ENCODE peak calls at places on chromosomes 7 and 10, in seven cellular contexts. F, B, I, A, Y, N and Q are unnamed samples.

GRCh38 chr10:1540144-1540543 is 197.2 kb downstream of the ADARB2 start:
- DNase-seq in B (no peak), Y (no peak), I (no peak), N (no peak), F (no peak), A (no peak), Q (no peak)

GRCh38 chr10:6721964-6722615 is 142.0 kb upstream of the PRKCQ start:
- DNase-seq in N (no peak), I (peak; percentile 92), A (peak; percentile 99), Y (no peak), F (peak; percentile 95), B (no peak), Q (no peak)

GRCh38 chr10:92242910-92243671 is 47.8 kb downstream of the CPEB3 start:
- DNase-seq in F (peak; percentile 58), N (no peak), B (peak; percentile 74), Y (peak; percentile 77), A (peak; percentile 64), I (peak; percentile 78), Q (peak; percentile 63)

GRCh38 chr7:159060440-159060839 is 84.2 kb downstream of the VIPR2 start:
- DNase-seq in I (no peak), B (no peak), Y (no peak), N (no peak), F (no peak), A (no peak), Q (no peak)

GRCh38 chr7:120588862-120589261 is 269.1 kb downstream of the TSPAN12 start:
- DNase-seq in B (no peak), A (no peak), F (no peak), N (no peak), I (no peak), Y (no peak), Q (no peak)

GRCh38 chr7:157587487-157588270 is 250.9 kb downstream of the DNAJB6 start:
- DNase-seq in Y (no peak), F (no peak), N (no peak), I (no peak), A (no peak), B (no peak), Q (no peak)

GRCh38 chr7:158966780-158967390 is 110.5 kb downstream of the DYNC2I1 start:
- DNase-seq in Y (no peak), I (no peak), A (no peak), B (no peak), N (no peak), F (no peak), Q (no peak)

GRCh38 chr10:88505265-88505664 is 77.9 kb downstream of the RNLS start:
- DNase-seq in I (no peak), Y (no peak), N (no peak), F (no peak), A (no peak), B (no peak), Q (no peak)

GRCh38 chr10:5832946-5833345 is 19.7 kb upstream of the GDI2 start:
- DNase-seq in F (no peak), A (no peak), N (no peak), B (no peak), I (no peak), Y (no peak), Q (no peak)

GRCh38 chr10:117631276-117632151 is 89.0 kb downstream of the EMX2 start:
- DNase-seq in I (no peak), B (no peak), A (no peak), Y (peak; percentile 66), F (no peak), N (no peak), Q (no peak)

GRCh38 chr7:64098-64521 is 128.3 kb upstream of the FAM20C start:
- DNase-seq in A (peak; percentile 74), I (peak; percentile 81), N (peak; percentile 50), Y (peak; percentile 73), F (peak; percentile 43), B (peak; percentile 78), Q (peak; percentile 21)

GRCh38 chr7:70183278-70183677 is 585.0 kb downstream of the AUTS2 start:
- DNase-seq in Y (no peak), A (no peak), N (no peak), B (no peak), I (no peak), F (no peak), Q (no peak)

GRCh38 chr10:128061306-128062300 is 64.6 kb downstream of the MKI67 start:
- DNase-seq in Y (no peak), I (no peak), N (peak; percentile 5), F (no peak), B (no peak), A (no peak), Q (no peak)

GRCh38 chr7:21044913-21045312 is 258.2 kb upstream of the SP8 start:
- DNase-seq in Y (no peak), F (no peak), A (no peak), B (no peak), N (no peak), I (no peak), Q (peak; percentile 93)

GRCh38 chr7:65251851-65252620 is 121.6 kb upstream of the ZNF92 start:
- DNase-seq in N (no peak), F (peak; percentile 55), A (peak; percentile 19), B (peak; percentile 98), Y (peak; percentile 54), I (peak; percentile 21), Q (peak; percentile 96)

GRCh38 chr7:98202367-98203195 is 8.7 kb upstream of the BHLHA15 start:
- DNase-seq in I (no peak), F (no peak), Y (no peak), B (no peak), A (no peak), N (no peak), Q (no peak)

GRCh38 chr10:15796762-15797161 is 63.5 kb downstream of the MINDY3 start:
- DNase-seq in N (no peak), F (no peak), Y (no peak), I (no peak), B (no peak), A (no peak), Q (no peak)

GRCh38 chr10:123117644-123118409 is 17.9 kb upstream of the HMX3 start:
- DNase-seq in N (no peak), I (no peak), A (no peak), B (no peak), Y (no peak), F (no peak), Q (no peak)

GRCh38 chr10:3487228-3487627 is 297.8 kb downstream of the KLF6 start:
- DNase-seq in F (no peak), I (no peak), N (no peak), Y (no peak), A (no peak), B (no peak), Q (no peak)

GRCh38 chr7:148807451-148807850 is 76.6 kb downstream of the EZH2 start:
- DNase-seq in N (no peak), I (no peak), A (no peak), B (no peak), F (no peak), Y (no peak), Q (no peak)

GRCh38 chr7:148802101-148802493 is 82.0 kb downstream of the EZH2 start:
- DNase-seq in B (no peak), I (no peak), A (no peak), Y (no peak), N (no peak), F (no peak), Q (no peak)

GRCh38 chr7:148803094-148803493 is 81.0 kb downstream of the EZH2 start:
- DNase-seq in B (no peak), F (no peak), I (no peak), A (no peak), N (no peak), Y (no peak), Q (no peak)

GRCh38 chr7:148806187-148806586 is 77.9 kb downstream of the EZH2 start:
- DNase-seq in A (no peak), Y (no peak), F (no peak), I (no peak), B (no peak), N (no peak), Q (no peak)

GRCh38 chr7:148804343-148805234 is 79.5 kb downstream of the EZH2 start:
- DNase-seq in A (no peak), F (no peak), I (no peak), N (no peak), Y (no peak), B (no peak), Q (no peak)
- H3K4me3 ChIP-seq in A (no peak overlapping the region), F (no peak overlapping the region), I (no peak overlapping the region), N (no peak overlapping the region), Y (no peak overlapping the region), B (no peak overlapping the region), Q (no peak overlapping the region)

GRCh38 chr7:2379821-2380450 is 23.5 kb upstream of the CHST12 start:
- DNase-seq in Y (no peak), B (no peak), F (no peak), N (no peak), A (no peak), I (no peak), Q (no peak)
- H3K36me3 ChIP-seq in Y (peaks cover 26% of the 10 kb centered on the region), B (peaks cover 29% of the 10 kb centered on the region), F (peaks cover 40% of the 10 kb centered on the region), N (peaks cover 42% of the 10 kb centered on the region), A (peaks cover 72% of the 10 kb centered on the region), I (peaks cover 49% of the 10 kb centered on the region), Q (peaks cover 64% of the 10 kb centered on the region)

GRCh38 chr7:17030559-17030958 is 148.8 kb upstream of the AGR3 start:
- DNase-seq in Y (no peak), I (no peak), A (no peak), N (no peak), B (no peak), F (no peak), Q (no peak)

GRCh38 chr7:17027803-17028163 is 146.0 kb upstream of the AGR3 start:
- DNase-seq in N (no peak), I (no peak), Y (no peak), B (no peak), F (no peak), A (no peak), Q (no peak)

GRCh38 chr7:17033245-17033644 is 151.5 kb upstream of the AGR3 start:
- DNase-seq in B (no peak), N (no peak), A (no peak), I (no peak), F (no peak), Y (no peak), Q (no peak)

GRCh38 chr7:17029150-17029549 is 147.4 kb upstream of the AGR3 start:
- DNase-seq in B (no peak), I (no peak), F (no peak), Y (no peak), A (no peak), N (no peak), Q (no peak)

GRCh38 chr7:17031903-17032551 is 150.2 kb upstream of the AGR3 start:
- DNase-seq in F (no peak), B (no peak), Y (no peak), N (no peak), I (no peak), A (no peak), Q (no peak)
- H3K4me3 ChIP-seq in F (no peak overlapping the region), B (no peak overlapping the region), Y (no peak overlapping the region), N (no peak overlapping the region), I (no peak overlapping the region), A (no peak overlapping the region), Q (no peak overlapping the region)

GRCh38 chr10:33661580-33662269 is 327.3 kb upstream of the NRP1 start:
- DNase-seq in N (peak; percentile 30), A (no peak), F (peak; percentile 75), B (peak; percentile 14), Y (peak; percentile 82), I (peak; percentile 90), Q (peak; percentile 14)
- H3K36me3 ChIP-seq in N (no peaks in the 10 kb centered on the region), A (no peaks in the 10 kb centered on the region), F (no peaks in the 10 kb centered on the region), B (no peaks in the 10 kb centered on the region), Y (no peaks in the 10 kb centered on the region), I (no peaks in the 10 kb centered on the region), Q (no peaks in the 10 kb centered on the region)